ENCODE peak calls at places on chromosomes 6 and 20, in ten cellular contexts. I is NCI-H524, U is NCI-H1436, K is EL, O is Peyer's patch, R is substantia nigra, S is activated T-helper 1 cell treated with Interleukin-2 at 50 U/mL for 16 hours, N is tibial artery, L is A172, X is neural progenitor cell. W is an unnamed sample.

GRCh38 chr6:2634151-2634964 is 116.4 kb downstream of the MYLK4 start:
- DNase-seq in S (peak), R (peak), L (peak), I (peak), O (peak), N (peak), U (peak), K (peak), X (peak), W (peak)

GRCh38 chr6:137495652-137496391 is 1.6 kb upstream of the OLIG3 start:
- DNase-seq in R (no peak), N (no peak), K (no peak), X (peak), L (no peak), O (no peak), S (no peak), U (no peak), I (peak), W (no peak)

GRCh38 chr6:148968636-148969270 is 221.9 kb downstream of the UST start:
- DNase-seq in X (no peak), N (no peak), I (no peak), S (no peak), U (no peak), L (no peak), R (no peak), O (no peak), K (peak), W (no peak)

GRCh38 chr20:18052856-18053255 is 4.9 kb downstream of the OVOL2 start:
- DNase-seq in R (no peak), U (no peak), S (no peak), K (no peak), X (no peak), N (no peak), L (no peak), I (no peak), O (no peak), W (no peak)

GRCh38 chr6:22043284-22043962 is 253.4 kb downstream of the PRL start:
- DNase-seq in O (no peak), U (no peak), I (no peak), X (no peak), S (no peak), N (peak), L (peak), R (no peak), K (no peak), W (no peak)

GRCh38 chr20:24580855-24581254 is 111.4 kb downstream of the SYNDIG1 start:
- DNase-seq in I (no peak), K (no peak), N (no peak), U (no peak), L (no peak), O (no peak), R (no peak), S (no peak), X (no peak), W (no peak)

GRCh38 chr6:152124432-152125074 is 317.1 kb downstream of the ESR1 start:
- DNase-seq in I (peak), L (peak), U (peak), N (no peak), S (no peak), O (no peak), R (no peak), X (peak), K (peak), W (peak)

GRCh38 chr6:2760882-2761842 is 4.0 kb upstream of the WRNIP1 start:
- DNase-seq in U (no peak), R (no peak), L (no peak), N (no peak), S (no peak), X (no peak), O (no peak), I (no peak), K (no peak), W (no peak)

GRCh38 chr6:148109732-148110131 is 232.9 kb upstream of the SASH1 start:
- DNase-seq in N (no peak), L (no peak), O (no peak), X (no peak), S (no peak), K (no peak), R (no peak), U (no peak), I (peak), W (no peak)

GRCh38 chr20:58306421-58307261 is 2.9 kb upstream of the RAB22A start:
- DNase-seq in K (peak), L (peak), S (peak), O (peak), I (no peak), R (no peak), N (peak), U (no peak), X (no peak), W (no peak)